ENCODE peak calls at places on chromosome 7, in six cellular contexts. One of them, this sample, is unnamed.

GRCh38 chr7:140506788-140507464 is 27.6 kb upstream of the MKRN1 start:
- DNase-seq in GM20000: no peak
- DNase-seq in PC-9: no peak
- DNase-seq in progenitor cell of endocrine pancreas: no peak
- DNase-seq in heart right ventricle: peak
- DNase-seq in tibial artery: peak
- DNase-seq in this sample: no peak

GRCh38 chr7:149220534-149220933 is 18.9 kb upstream of the ZNF212 start:
- DNase-seq in GM20000: no peak
- DNase-seq in PC-9: no peak
- DNase-seq in progenitor cell of endocrine pancreas: no peak
- DNase-seq in heart right ventricle: no peak
- DNase-seq in tibial artery: no peak
- DNase-seq in this sample: no peak

GRCh38 chr7:74027683-74028320 is at the start of gene ELN:
- DNase-seq in GM20000: no peak
- DNase-seq in PC-9: no peak
- DNase-seq in progenitor cell of endocrine pancreas: no peak
- DNase-seq in heart right ventricle: peak
- DNase-seq in tibial artery: peak
- DNase-seq in this sample: no peak

GRCh38 chr7:134625571-134625970 is 21.1 kb upstream of the BPGM start:
- DNase-seq in GM20000: no peak
- DNase-seq in PC-9: no peak
- DNase-seq in progenitor cell of endocrine pancreas: no peak
- DNase-seq in heart right ventricle: no peak
- DNase-seq in tibial artery: no peak
- DNase-seq in this sample: no peak

GRCh38 chr7:108311446-108312168 is 144.6 kb downstream of the NRCAM start:
- DNase-seq in GM20000: peak
- DNase-seq in PC-9: peak
- DNase-seq in progenitor cell of endocrine pancreas: no peak
- DNase-seq in heart right ventricle: no peak
- DNase-seq in tibial artery: no peak
- DNase-seq in this sample: peak

GRCh38 chr7:44622342-44623151 is 16.1 kb downstream of the OGDH start:
- DNase-seq in GM20000: no peak
- DNase-seq in PC-9: peak
- DNase-seq in progenitor cell of endocrine pancreas: no peak
- DNase-seq in heart right ventricle: no peak
- DNase-seq in tibial artery: no peak
- DNase-seq in this sample: peak

GRCh38 chr7:33054261-33054964 is 8.2 kb downstream of the NT5C3A start:
- DNase-seq in GM20000: peak
- DNase-seq in PC-9: no peak
- DNase-seq in progenitor cell of endocrine pancreas: no peak
- DNase-seq in heart right ventricle: no peak
- DNase-seq in tibial artery: no peak
- DNase-seq in this sample: peak

GRCh38 chr7:139594911-139595476 is 71.5 kb downstream of the CLEC2L start:
- DNase-seq in GM20000: no peak
- DNase-seq in PC-9: no peak
- DNase-seq in progenitor cell of endocrine pancreas: no peak
- DNase-seq in heart right ventricle: no peak
- DNase-seq in tibial artery: no peak
- DNase-seq in this sample: no peak

GRCh38 chr7:95804090-95804489 is 31.7 kb downstream of the DYNC1I1 start:
- DNase-seq in GM20000: no peak
- DNase-seq in PC-9: no peak
- DNase-seq in progenitor cell of endocrine pancreas: no peak
- DNase-seq in heart right ventricle: no peak
- DNase-seq in tibial artery: no peak
- DNase-seq in this sample: no peak

GRCh38 chr7:80294321-80294720 is 159.7 kb downstream of the GNAI1 start:
- DNase-seq in GM20000: no peak
- DNase-seq in PC-9: no peak
- DNase-seq in progenitor cell of endocrine pancreas: no peak
- DNase-seq in heart right ventricle: no peak
- DNase-seq in tibial artery: no peak
- DNase-seq in this sample: no peak

GRCh38 chr7:100893910-100894763 is 1.6 kb downstream of the ACHE start:
- DNase-seq in GM20000: peak
- DNase-seq in PC-9: no peak
- DNase-seq in progenitor cell of endocrine pancreas: no peak
- DNase-seq in heart right ventricle: no peak
- DNase-seq in tibial artery: no peak
- DNase-seq in this sample: peak

GRCh38 chr7:98186452-98187137 is 24.6 kb upstream of the BHLHA15 start:
- DNase-seq in GM20000: no peak
- DNase-seq in PC-9: no peak
- DNase-seq in progenitor cell of endocrine pancreas: no peak
- DNase-seq in heart right ventricle: no peak
- DNase-seq in tibial artery: no peak
- DNase-seq in this sample: no peak

GRCh38 chr7:107742678-107743566 is 1.0 kb upstream of the CBLL1 start:
- DNase-seq in GM20000: peak
- DNase-seq in PC-9: peak
- DNase-seq in progenitor cell of endocrine pancreas: peak
- DNase-seq in heart right ventricle: peak
- DNase-seq in tibial artery: peak
- DNase-seq in this sample: no peak

DNA sequence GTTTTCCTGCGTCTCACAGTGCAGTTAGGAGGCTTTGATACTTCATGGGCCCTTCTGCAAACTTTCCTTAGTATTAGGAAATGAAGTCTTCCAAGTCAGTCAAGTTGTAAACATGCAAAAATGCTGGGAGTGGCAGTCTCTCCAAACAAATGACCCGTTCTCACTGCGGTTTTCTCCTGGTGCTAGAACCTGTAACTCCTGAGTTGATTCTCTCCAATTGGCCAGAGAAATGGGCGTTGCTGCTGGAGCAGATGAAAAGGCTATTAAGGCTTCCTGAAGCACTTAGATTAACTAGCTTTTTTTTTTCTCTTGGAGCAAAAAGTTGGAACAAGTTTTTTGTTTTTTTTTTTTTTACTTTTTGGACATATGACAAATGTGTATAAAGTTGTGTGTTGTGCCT is 393.9 kb upstream of the GALNT17 start:
- DNase-seq in GM20000: no peak
- DNase-seq in PC-9: no peak
- DNase-seq in progenitor cell of endocrine pancreas: no peak
- DNase-seq in heart right ventricle: no peak
- DNase-seq in tibial artery: no peak
- DNase-seq in this sample: no peak
- TF ChIP-seq CTCF in GM20000: no peak
- TF ChIP-seq CTCF in PC-9: no peak
- TF ChIP-seq CTCF in progenitor cell of endocrine pancreas: no peak
- TF ChIP-seq CTCF in heart right ventricle: no peak
- TF ChIP-seq CTCF in tibial artery: no peak
- TF ChIP-seq CTCF in this sample: no peak

GRCh38 chr7:1642291-1642728 is 27.8 kb upstream of the ELFN1 start:
- DNase-seq in GM20000: no peak
- DNase-seq in PC-9: no peak
- DNase-seq in progenitor cell of endocrine pancreas: no peak
- DNase-seq in heart right ventricle: no peak
- DNase-seq in tibial artery: no peak
- DNase-seq in this sample: no peak

GRCh38 chr7:1645071-1646015 is 24.7 kb upstream of the ELFN1 start:
- DNase-seq in GM20000: no peak
- DNase-seq in PC-9: no peak
- DNase-seq in progenitor cell of endocrine pancreas: no peak
- DNase-seq in heart right ventricle: no peak
- DNase-seq in tibial artery: no peak
- DNase-seq in this sample: no peak

GRCh38 chr7:1644341-1645070 is 25.6 kb upstream of the ELFN1 start:
- DNase-seq in GM20000: no peak
- DNase-seq in PC-9: no peak
- DNase-seq in progenitor cell of endocrine pancreas: no peak
- DNase-seq in heart right ventricle: no peak
- DNase-seq in tibial artery: no peak
- DNase-seq in this sample: no peak

GRCh38 chr7:1641661-1642260 is 28.3 kb upstream of the ELFN1 start:
- DNase-seq in GM20000: no peak
- DNase-seq in PC-9: no peak
- DNase-seq in progenitor cell of endocrine pancreas: no peak
- DNase-seq in heart right ventricle: no peak
- DNase-seq in tibial artery: no peak
- DNase-seq in this sample: no peak

DNA sequence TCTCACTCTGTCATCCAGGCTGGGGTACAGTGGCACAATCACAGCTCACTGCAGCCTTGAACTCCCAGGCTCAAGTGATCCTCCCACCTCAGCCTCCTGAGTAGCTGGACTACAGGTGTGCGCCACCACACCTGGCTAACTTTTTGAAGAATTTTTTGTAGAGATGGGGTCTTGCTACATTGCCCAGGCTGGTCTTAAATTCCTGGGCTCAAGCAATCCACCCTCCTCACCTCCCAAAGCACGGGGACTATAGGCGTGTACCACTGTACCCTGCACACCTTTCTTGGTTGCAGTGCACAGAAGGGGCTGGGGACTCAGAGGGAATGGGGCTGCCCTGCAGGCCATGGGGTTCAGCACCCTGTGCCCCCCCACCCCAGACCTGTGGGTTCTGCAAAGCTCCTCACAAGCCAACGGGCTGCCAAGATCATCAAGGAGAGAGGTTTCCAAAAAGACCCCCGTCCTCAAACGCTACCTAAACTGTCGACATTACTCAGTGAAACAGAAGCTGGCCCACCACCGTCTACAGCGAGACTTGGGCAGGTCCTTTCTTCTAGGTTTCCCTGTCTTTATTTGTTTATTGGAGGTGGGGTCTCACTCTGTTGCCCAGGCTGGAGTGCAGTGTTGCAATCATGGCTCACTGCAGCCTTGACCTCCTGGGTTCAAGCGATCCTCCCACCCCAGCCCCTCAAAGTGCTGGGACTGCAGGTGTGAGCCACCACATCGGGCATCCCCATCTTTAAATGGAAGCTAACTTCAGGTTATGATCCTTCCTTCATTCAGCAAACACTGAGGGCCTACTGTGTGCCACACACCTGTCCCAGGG is 26.6 kb upstream of the ELFN1 start:
- DNase-seq in GM20000: no peak
- DNase-seq in PC-9: no peak
- DNase-seq in progenitor cell of endocrine pancreas: no peak
- DNase-seq in heart right ventricle: no peak
- DNase-seq in tibial artery: no peak
- DNase-seq in this sample: no peak
- TF ChIP-seq CTCF in GM20000: no peak
- TF ChIP-seq CTCF in PC-9: no peak
- TF ChIP-seq CTCF in progenitor cell of endocrine pancreas: no peak
- TF ChIP-seq CTCF in heart right ventricle: no peak
- TF ChIP-seq CTCF in tibial artery: no peak
- TF ChIP-seq CTCF in this sample: no peak

GRCh38 chr7:2713370-2713769 is 25.4 kb downstream of the AMZ1 start:
- DNase-seq in GM20000: no peak
- DNase-seq in PC-9: no peak
- DNase-seq in progenitor cell of endocrine pancreas: no peak
- DNase-seq in heart right ventricle: no peak
- DNase-seq in tibial artery: no peak
- DNase-seq in this sample: no peak
- TF ChIP-seq CTCF in GM20000: no peak
- TF ChIP-seq CTCF in PC-9: no peak
- TF ChIP-seq CTCF in progenitor cell of endocrine pancreas: no peak
- TF ChIP-seq CTCF in heart right ventricle: peak
- TF ChIP-seq CTCF in tibial artery: no peak
- TF ChIP-seq CTCF in this sample: no peak

GRCh38 chr7:37504791-37505190 is 56.1 kb upstream of the ELMO1 start:
- DNase-seq in GM20000: no peak
- DNase-seq in PC-9: no peak
- DNase-seq in progenitor cell of endocrine pancreas: no peak
- DNase-seq in heart right ventricle: no peak
- DNase-seq in tibial artery: no peak
- DNase-seq in this sample: no peak
- TF ChIP-seq CTCF in GM20000: no peak
- TF ChIP-seq CTCF in PC-9: no peak
- TF ChIP-seq CTCF in progenitor cell of endocrine pancreas: no peak
- TF ChIP-seq CTCF in heart right ventricle: no peak
- TF ChIP-seq CTCF in tibial artery: no peak
- TF ChIP-seq CTCF in this sample: no peak

This sample was measured in GM13977.